ENCODE peak calls at places on chromosomes 1 and 21, in ten cellular contexts. One of them, this sample, is unnamed.

GRCh38 chr1:55896210-55896609 is 681.0 kb upstream of the USP24 start:
- DNase-seq in GM19239: no peak
- DNase-seq in activated CD8-positive, alpha-beta memory T cell treated with anti-CD3 and anti-CD28 coated beads, Interleukin-2, amount 50 U/mL, for 48 hours: no peak
- DNase-seq in EL: no peak
- DNase-seq in hypothalamus: no peak
- DNase-seq in HCEC 1CT: no peak
- DNase-seq in fibroblast of the aortic adventitia: no peak
- DNase-seq in naive thymus-derived CD8-positive, alpha-beta T cell: no peak
- DNase-seq in CD4-positive, CD25-positive, alpha-beta regulatory T cell: no peak
- DNase-seq in lower lobe of right lung: no peak
- DNase-seq in this sample: no peak

GRCh38 chr1:113770031-113770430 is 10.7 kb upstream of the PHTF1 start:
- DNase-seq in lower lobe of right lung: no peak
- DNase-seq in CD4-positive, CD25-positive, alpha-beta regulatory T cell: no peak
- DNase-seq in naive thymus-derived CD8-positive, alpha-beta T cell: no peak
- DNase-seq in activated CD8-positive, alpha-beta memory T cell treated with anti-CD3 and anti-CD28 coated beads, Interleukin-2, amount 50 U/mL, for 48 hours: no peak
- DNase-seq in EL: no peak
- DNase-seq in hypothalamus: no peak
- DNase-seq in GM19239: no peak
- DNase-seq in HCEC 1CT: no peak
- DNase-seq in fibroblast of the aortic adventitia: no peak
- DNase-seq in this sample: no peak

GRCh38 chr1:228013322-228014234 is 6.8 kb downstream of the WNT3A start:
- DNase-seq in CD4-positive, CD25-positive, alpha-beta regulatory T cell: no peak
- DNase-seq in EL: no peak
- DNase-seq in GM19239: no peak
- DNase-seq in HCEC 1CT: no peak
- DNase-seq in activated CD8-positive, alpha-beta memory T cell treated with anti-CD3 and anti-CD28 coated beads, Interleukin-2, amount 50 U/mL, for 48 hours: peak; percentile 46
- DNase-seq in naive thymus-derived CD8-positive, alpha-beta T cell: no peak
- DNase-seq in hypothalamus: no peak
- DNase-seq in fibroblast of the aortic adventitia: no peak
- DNase-seq in lower lobe of right lung: peak; percentile 60
- DNase-seq in this sample: no peak

GRCh38 chr21:41564871-41565281 is 56.9 kb upstream of the TMPRSS2 start:
- DNase-seq in GM19239: no peak
- DNase-seq in hypothalamus: no peak
- DNase-seq in EL: peak; percentile 73
- DNase-seq in naive thymus-derived CD8-positive, alpha-beta T cell: no peak
- DNase-seq in CD4-positive, CD25-positive, alpha-beta regulatory T cell: no peak
- DNase-seq in activated CD8-positive, alpha-beta memory T cell treated with anti-CD3 and anti-CD28 coated beads, Interleukin-2, amount 50 U/mL, for 48 hours: no peak
- DNase-seq in lower lobe of right lung: no peak
- DNase-seq in fibroblast of the aortic adventitia: peak; percentile 4
- DNase-seq in HCEC 1CT: no peak
- DNase-seq in this sample: no peak

GRCh38 chr1:245279346-245279745 is 124.6 kb downstream of the KIF26B start:
- DNase-seq in EL: no peak
- DNase-seq in GM19239: no peak
- DNase-seq in fibroblast of the aortic adventitia: no peak
- DNase-seq in HCEC 1CT: no peak
- DNase-seq in naive thymus-derived CD8-positive, alpha-beta T cell: no peak
- DNase-seq in activated CD8-positive, alpha-beta memory T cell treated with anti-CD3 and anti-CD28 coated beads, Interleukin-2, amount 50 U/mL, for 48 hours: no peak
- DNase-seq in hypothalamus: no peak
- DNase-seq in CD4-positive, CD25-positive, alpha-beta regulatory T cell: no peak
- DNase-seq in lower lobe of right lung: no peak
- DNase-seq in this sample: no peak

GRCh38 chr1:117607471-117607870 is 1.6 kb downstream of the TENT5C start:
- DNase-seq in fibroblast of the aortic adventitia: no peak
- DNase-seq in HCEC 1CT: no peak
- DNase-seq in activated CD8-positive, alpha-beta memory T cell treated with anti-CD3 and anti-CD28 coated beads, Interleukin-2, amount 50 U/mL, for 48 hours: peak; percentile 64
- DNase-seq in GM19239: no peak
- DNase-seq in CD4-positive, CD25-positive, alpha-beta regulatory T cell: peak; percentile 77
- DNase-seq in lower lobe of right lung: no peak
- DNase-seq in naive thymus-derived CD8-positive, alpha-beta T cell: peak; percentile 22
- DNase-seq in EL: no peak
- DNase-seq in hypothalamus: no peak
- DNase-seq in this sample: no peak

GRCh38 chr1:22915280-22915679 is 57.4 kb downstream of the LACTBL1 start:
- DNase-seq in hypothalamus: no peak
- DNase-seq in activated CD8-positive, alpha-beta memory T cell treated with anti-CD3 and anti-CD28 coated beads, Interleukin-2, amount 50 U/mL, for 48 hours: no peak
- DNase-seq in CD4-positive, CD25-positive, alpha-beta regulatory T cell: no peak
- DNase-seq in lower lobe of right lung: no peak
- DNase-seq in EL: no peak
- DNase-seq in fibroblast of the aortic adventitia: no peak
- DNase-seq in HCEC 1CT: no peak
- DNase-seq in naive thymus-derived CD8-positive, alpha-beta T cell: no peak
- DNase-seq in GM19239: no peak
- DNase-seq in this sample: no peak

GRCh38 chr1:28428012-28428411 is 58.5 kb downstream of the PHACTR4 start:
- DNase-seq in CD4-positive, CD25-positive, alpha-beta regulatory T cell: no peak
- DNase-seq in fibroblast of the aortic adventitia: no peak
- DNase-seq in GM19239: peak; percentile 10
- DNase-seq in hypothalamus: no peak
- DNase-seq in HCEC 1CT: no peak
- DNase-seq in activated CD8-positive, alpha-beta memory T cell treated with anti-CD3 and anti-CD28 coated beads, Interleukin-2, amount 50 U/mL, for 48 hours: no peak
- DNase-seq in lower lobe of right lung: no peak
- DNase-seq in EL: no peak
- DNase-seq in naive thymus-derived CD8-positive, alpha-beta T cell: no peak
- DNase-seq in this sample: no peak

GRCh38 chr1:21669287-21670058 is at the start of gene RAP1GAP:
- DNase-seq in activated CD8-positive, alpha-beta memory T cell treated with anti-CD3 and anti-CD28 coated beads, Interleukin-2, amount 50 U/mL, for 48 hours: peak; percentile 69
- DNase-seq in EL: no peak
- DNase-seq in lower lobe of right lung: peak; percentile 63
- DNase-seq in GM19239: no peak
- DNase-seq in naive thymus-derived CD8-positive, alpha-beta T cell: no peak
- DNase-seq in hypothalamus: no peak
- DNase-seq in fibroblast of the aortic adventitia: no peak
- DNase-seq in CD4-positive, CD25-positive, alpha-beta regulatory T cell: peak; percentile 28
- DNase-seq in HCEC 1CT: no peak
- DNase-seq in this sample: no peak

GRCh38 chr1:30527511-30528140 is 195.8 kb downstream of the MATN1 start:
- DNase-seq in HCEC 1CT: no peak
- DNase-seq in CD4-positive, CD25-positive, alpha-beta regulatory T cell: no peak
- DNase-seq in hypothalamus: no peak
- DNase-seq in naive thymus-derived CD8-positive, alpha-beta T cell: no peak
- DNase-seq in lower lobe of right lung: no peak
- DNase-seq in EL: peak; percentile 14
- DNase-seq in activated CD8-positive, alpha-beta memory T cell treated with anti-CD3 and anti-CD28 coated beads, Interleukin-2, amount 50 U/mL, for 48 hours: peak; percentile 29
- DNase-seq in GM19239: no peak
- DNase-seq in fibroblast of the aortic adventitia: no peak
- DNase-seq in this sample: no peak

GRCh38 chr1:111620412-111620971 is 903 bp downstream of the RAP1A start:
- DNase-seq in EL: no peak
- DNase-seq in GM19239: no peak
- DNase-seq in activated CD8-positive, alpha-beta memory T cell treated with anti-CD3 and anti-CD28 coated beads, Interleukin-2, amount 50 U/mL, for 48 hours: no peak
- DNase-seq in HCEC 1CT: peak; percentile 26
- DNase-seq in fibroblast of the aortic adventitia: peak; percentile 21
- DNase-seq in naive thymus-derived CD8-positive, alpha-beta T cell: no peak
- DNase-seq in hypothalamus: no peak
- DNase-seq in lower lobe of right lung: no peak
- DNase-seq in CD4-positive, CD25-positive, alpha-beta regulatory T cell: peak; percentile 39
- DNase-seq in this sample: no peak

GRCh38 chr1:17222557-17222956 is 17.6 kb downstream of the PADI1 start:
- DNase-seq in EL: no peak
- DNase-seq in lower lobe of right lung: no peak
- DNase-seq in fibroblast of the aortic adventitia: no peak
- DNase-seq in GM19239: no peak
- DNase-seq in naive thymus-derived CD8-positive, alpha-beta T cell: no peak
- DNase-seq in activated CD8-positive, alpha-beta memory T cell treated with anti-CD3 and anti-CD28 coated beads, Interleukin-2, amount 50 U/mL, for 48 hours: no peak
- DNase-seq in CD4-positive, CD25-positive, alpha-beta regulatory T cell: no peak
- DNase-seq in HCEC 1CT: no peak
- DNase-seq in hypothalamus: no peak
- DNase-seq in this sample: no peak

GRCh38 chr1:235901461-235901860 is 34.8 kb upstream of the LYST start:
- DNase-seq in fibroblast of the aortic adventitia: peak; percentile 66
- DNase-seq in naive thymus-derived CD8-positive, alpha-beta T cell: no peak
- DNase-seq in GM19239: no peak
- DNase-seq in CD4-positive, CD25-positive, alpha-beta regulatory T cell: no peak
- DNase-seq in lower lobe of right lung: no peak
- DNase-seq in hypothalamus: no peak
- DNase-seq in EL: peak; percentile 91
- DNase-seq in HCEC 1CT: peak; percentile 78
- DNase-seq in activated CD8-positive, alpha-beta memory T cell treated with anti-CD3 and anti-CD28 coated beads, Interleukin-2, amount 50 U/mL, for 48 hours: no peak
- DNase-seq in this sample: no peak

GRCh38 chr1:61083014-61083798 is 845 bp downstream of the NFIA start:
- DNase-seq in GM19239: no peak
- DNase-seq in EL: peak; percentile 32
- DNase-seq in hypothalamus: peak; percentile 64
- DNase-seq in naive thymus-derived CD8-positive, alpha-beta T cell: no peak
- DNase-seq in fibroblast of the aortic adventitia: no peak
- DNase-seq in activated CD8-positive, alpha-beta memory T cell treated with anti-CD3 and anti-CD28 coated beads, Interleukin-2, amount 50 U/mL, for 48 hours: peak; percentile 59
- DNase-seq in HCEC 1CT: peak; percentile 22
- DNase-seq in lower lobe of right lung: peak; percentile 61
- DNase-seq in CD4-positive, CD25-positive, alpha-beta regulatory T cell: no peak
- DNase-seq in this sample: no peak

This sample was measured in GM12878.